ENCODE peak calls at places on chromosomes 16 and 17, in five cellular contexts. O is A549, B is breast epithelium, N is colonic mucosa, I is mesenchymal stem cell. J is an unnamed sample.

GRCh38 chr16:19745286-19746018 is 27.4 kb downstream of the IQCK start:
- DNase-seq in I (no peak), N (no peak), O (no peak), B (no peak), J (no peak)

GRCh38 chr17:38982858-38983746 is 15.9 kb upstream of the FBXO47 start:
- DNase-seq in B (no peak), O (peak; percentile 79), N (peak; percentile 52), I (peak; percentile 76), J (no peak)

GRCh38 chr16:11327277-11328171 is 17.7 kb upstream of the RMI2 start:
- DNase-seq in I (no peak), O (no peak), N (no peak), B (no peak), J (no peak)

GRCh38 chr16:81767987-81768592 is 11.0 kb upstream of the PLCG2 start:
- DNase-seq in N (no peak), B (no peak), O (peak; percentile 33), I (no peak), J (no peak)

GRCh38 chr16:80176114-80176513 is 364.7 kb upstream of the DYNLRB2 start:
- DNase-seq in B (no peak), I (no peak), O (no peak), N (no peak), J (no peak)

GRCh38 chr16:8852534-8852933 is 16.3 kb downstream of the CARHSP1 start:
- DNase-seq in N (peak; percentile 15), O (no peak), B (no peak), I (no peak), J (no peak)

GRCh38 chr17:59427425-59427921 is 96.0 kb downstream of the YPEL2 start:
- DNase-seq in B (no peak), O (no peak), N (no peak), I (peak; percentile 89), J (no peak)

GRCh38 chr17:63337579-63337978 is 108.5 kb downstream of the CYB561 start:
- DNase-seq in N (no peak), I (no peak), O (no peak), B (no peak), J (no peak)

GRCh38 chr16:67928561-67929364 is 2.9 kb downstream of the CTRL start:
- DNase-seq in N (peak; percentile 84), B (no peak), I (peak; percentile 65), O (peak; percentile 91), J (peak; percentile 46)

GRCh38 chr17:76458580-76459490 is 5.9 kb upstream of the UBE2O start:
- DNase-seq in B (no peak), N (peak; percentile 56), O (peak; percentile 91), I (peak; percentile 66), J (no peak)

GRCh38 chr17:59763861-59764260 is 56.4 kb downstream of the VMP1 start:
- DNase-seq in N (no peak), I (peak; percentile 79), B (no peak), O (no peak), J (no peak)

GRCh38 chr16:4017807-4018206 is 98.4 kb downstream of the ADCY9 start:
- DNase-seq in I (no peak), N (no peak), O (no peak), B (no peak), J (no peak)

GRCh38 chr17:57519199-57519598 is 225.9 kb downstream of the CCDC182 start:
- DNase-seq in O (no peak), B (peak; percentile 23), I (peak; percentile 78), N (no peak), J (no peak)

GRCh38 chr17:66359351-66359750 is 56.9 kb downstream of the PRKCA start:
- DNase-seq in O (no peak), I (no peak), N (no peak), B (no peak), J (no peak)

GRCh38 chr17:65388911-65389310 is 172.5 kb downstream of the AXIN2 start:
- DNase-seq in N (no peak), B (no peak), I (no peak), O (no peak), J (no peak)

GRCh38 chr17:79659376-79659775 is 48.5 kb upstream of the RBFOX3 start:
- DNase-seq in B (no peak), N (no peak), I (no peak), O (no peak), J (no peak)

GRCh38 chr17:17990282-17990681 is 17.6 kb downstream of the DRC3 start:
- DNase-seq in I (no peak), N (no peak), B (no peak), O (no peak), J (no peak)

GRCh38 chr17:11144358-11145233 is 96.4 kb upstream of the SHISA6 start:
- DNase-seq in O (peak; percentile 28), N (peak; percentile 63), I (no peak), B (no peak), J (no peak)

GRCh38 chr16:11100239-11100750 is 155.7 kb downstream of the SOCS1 start:
- DNase-seq in B (peak; percentile 33), N (no peak), I (peak; percentile 98), O (no peak), J (peak; percentile 62)

GRCh38 chr17:76909971-76910760 is 42.0 kb downstream of the MGAT5B start:
- DNase-seq in O (peak; percentile 46), I (peak; percentile 55), B (peak; percentile 20), N (peak; percentile 27), J (no peak)

GRCh38 chr16:68289621-68290329 is 21.0 kb downstream of the SLC7A6OS start:
- DNase-seq in B (no peak), N (no peak), O (no peak), I (no peak), J (no peak)

GRCh38 chr16:79047337-79047736 is 553.2 kb downstream of the MAF start:
- DNase-seq in I (peak; percentile 7), N (no peak), B (no peak), O (peak; percentile 12), J (no peak)

GRCh38 chr16:68992521-68992920 is 112.9 kb upstream of the HAS3 start:
- DNase-seq in B (no peak), O (peak; percentile 46), I (peak; percentile 51), N (no peak), J (no peak)

GRCh38 chr16:17312100-17312732 is 158.5 kb downstream of the XYLT1 start:
- DNase-seq in B (peak; percentile 90), N (peak; percentile 88), O (no peak), I (no peak), J (no peak)

GRCh38 chr17:78131172-78132085 is 858 bp downstream of the TMC8 start:
- DNase-seq in B (no peak), I (no peak), N (no peak), O (no peak), J (no peak)

GRCh38 chr17:78133179-78133951 is 2.8 kb downstream of the TMC8 start:
- DNase-seq in I (no peak), N (no peak), B (no peak), O (no peak), J (no peak)

GRCh38 chr17:78132767-78133178 is 2.2 kb downstream of the TMC8 start:
- DNase-seq in I (no peak), N (no peak), B (no peak), O (no peak), J (no peak)

GRCh38 chr17:78130439-78131101 is at the start of gene TMC8:
- DNase-seq in N (no peak), I (no peak), O (no peak), B (no peak), J (no peak)

GRCh38 chr17:78132086-78132676 is 1.6 kb downstream of the TMC8 start:
- DNase-seq in I (no peak), O (no peak), B (peak; percentile 69), N (peak; percentile 75), J (no peak)
- H3K4me1 ChIP-seq in I (peaks cover 40% of the 10 kb centered on the region), O (peaks cover 11% of the 10 kb centered on the region), B (peaks cover 5% of the 10 kb centered on the region), N (peaks cover 19% of the 10 kb centered on the region), J (peaks cover 2% of the 10 kb centered on the region)

GRCh38 chr16:65469116-65469515 is 347.3 kb upstream of the CDH11 start:
- DNase-seq in I (no peak), N (no peak), O (no peak), B (no peak), J (no peak)
- H3K4me1 ChIP-seq in I (no peaks in the 10 kb centered on the region), N (no peaks in the 10 kb centered on the region), O (no peaks in the 10 kb centered on the region), B (no peaks in the 10 kb centered on the region), J (no peaks in the 10 kb centered on the region)

GRCh38 chr16:102060-102855 is 24.2 kb downstream of the MPG start:
- DNase-seq in N (no peak), B (peak; percentile 71), O (no peak), I (no peak), J (peak; percentile 76)
- H3K4me1 ChIP-seq in N (no peaks in the 10 kb centered on the region), B (peaks cover 19% of the 10 kb centered on the region), O (peaks cover 7% of the 10 kb centered on the region), I (peaks cover 23% of the 10 kb centered on the region), J (peaks cover 62% of the 10 kb centered on the region)

GRCh38 chr17:40562841-40563370 is 2.4 kb downstream of the CCR7 start:
- DNase-seq in N (no peak), I (no peak), B (no peak), O (no peak), J (no peak)
- H3K4me1 ChIP-seq in N (peaks cover 9% of the 10 kb centered on the region), I (peaks cover 13% of the 10 kb centered on the region), B (peaks cover 8% of the 10 kb centered on the region), O (peaks cover 39% of the 10 kb centered on the region), J (peaks cover 7% of the 10 kb centered on the region)